ENCODE peak calls at places on chromosomes 12 and 14, in seven cellular contexts. N is uterus, G is NCI-H1092 treated with DMSO at 0.1 percent for 48 hours, Z is MV-4-11, V is AG08396, I is AG09309, B is RWPE1. E is an unnamed sample.

GRCh38 chr14:55123101-55123500 is 6.0 kb upstream of the LGALS3 start:
- DNase-seq in N (peak; percentile 56), G (no peak), Z (no peak), V (peak; percentile 80), I (no peak), B (no peak), E (no peak)

GRCh38 chr12:82187595-82187994 is 170.6 kb downstream of the CCDC59 start:
- DNase-seq in N (no peak), G (no peak), Z (no peak), V (no peak), I (no peak), B (no peak), E (no peak)

GRCh38 chr14:104361921-104362681 is 217.5 kb upstream of the C14orf180 start:
- DNase-seq in N (no peak), G (no peak), Z (no peak), V (no peak), I (no peak), B (no peak), E (no peak)

GRCh38 chr14:70822706-70823185 is 13.4 kb upstream of the MAP3K9 start:
- DNase-seq in N (no peak), G (peak; percentile 20), Z (no peak), V (no peak), I (no peak), B (no peak), E (no peak)

GRCh38 chr12:102174761-102175160 is 22.9 kb downstream of the PMCH start:
- DNase-seq in N (no peak), G (no peak), Z (no peak), V (no peak), I (no peak), B (no peak), E (no peak)

GRCh38 chr14:77299776-77300175 is 20.9 kb downstream of the POMT2 start:
- DNase-seq in N (no peak), G (no peak), Z (no peak), V (no peak), I (no peak), B (no peak), E (no peak)

GRCh38 chr12:87827638-87828264 is 201.4 kb downstream of the C12orf50 start:
- DNase-seq in N (no peak), G (no peak), Z (no peak), V (peak; percentile 5), I (no peak), B (peak; percentile 41), E (peak; percentile 63)

GRCh38 chr12:5442251-5443006 is 10.5 kb downstream of the NTF3 start:
- DNase-seq in N (no peak), G (peak; percentile 67), Z (peak; percentile 26), V (no peak), I (peak; percentile 46), B (peak; percentile 27), E (peak; percentile 34)

GRCh38 chr14:51834218-51834617 is 26.2 kb upstream of the GNG2 start:
- DNase-seq in N (no peak), G (no peak), Z (no peak), V (no peak), I (no peak), B (no peak), E (no peak)

GRCh38 chr12:94670885-94671284 is 20.5 kb upstream of the TMCC3 start:
- DNase-seq in N (no peak), G (no peak), Z (no peak), V (no peak), I (no peak), B (no peak), E (no peak)

GRCh38 chr12:77031745-77032144 is 33.6 kb downstream of the E2F7 start:
- DNase-seq in N (no peak), G (no peak), Z (no peak), V (peak; percentile 35), I (no peak), B (peak; percentile 33), E (no peak)

GRCh38 chr12:113766880-113767878 is 198.9 kb downstream of the RBM19 start:
- DNase-seq in N (no peak), G (no peak), Z (no peak), V (peak; percentile 88), I (peak; percentile 49), B (peak; percentile 66), E (peak; percentile 64)

GRCh38 chr12:99170461-99170860 is 477.1 kb upstream of the GARIN6 start:
- DNase-seq in N (no peak), G (no peak), Z (no peak), V (no peak), I (no peak), B (no peak), E (no peak)

GRCh38 chr12:45518516-45519235 is 210.8 kb upstream of the ARID2 start:
- DNase-seq in N (no peak), G (no peak), Z (peak; percentile 74), V (no peak), I (no peak), B (no peak), E (no peak)

GRCh38 chr12:42426733-42427132 is 100.8 kb downstream of the PPHLN1 start:
- DNase-seq in N (no peak), G (no peak), Z (no peak), V (no peak), I (no peak), B (peak; percentile 78), E (peak; percentile 31)

GRCh38 chr12:28879379-28879778 is 269.7 kb upstream of the FAR2 start:
- DNase-seq in N (no peak), G (no peak), Z (no peak), V (no peak), I (no peak), B (no peak), E (no peak)

GRCh38 chr12:122057769-122058168 is 20.8 kb upstream of the MLXIP start:
- DNase-seq in N (no peak), G (no peak), Z (no peak), V (no peak), I (no peak), B (no peak), E (no peak)

GRCh38 chr14:55976219-55976618 is 142.0 kb upstream of the PELI2 start:
- DNase-seq in N (no peak), G (peak; percentile 74), Z (no peak), V (no peak), I (no peak), B (no peak), E (no peak)

GRCh38 chr14:101010293-101010692 is 106.8 kb upstream of the RTL1 start:
- DNase-seq in N (no peak), G (no peak), Z (no peak), V (peak; percentile 3), I (no peak), B (no peak), E (no peak)

GRCh38 chr14:64971890-64972785 is at the start of gene RAB15:
- DNase-seq in N (no peak), G (peak; percentile 59), Z (no peak), V (peak; percentile 83), I (no peak), B (peak; percentile 38), E (no peak)

GRCh38 chr14:32374155-32374554 is 45.1 kb downstream of the AKAP6 start:
- DNase-seq in N (no peak), G (no peak), Z (no peak), V (no peak), I (no peak), B (no peak), E (no peak)

GRCh38 chr12:12017798-12018197 is 52.9 kb upstream of the BCL2L14 start:
- DNase-seq in N (no peak), G (peak; percentile 37), Z (no peak), V (no peak), I (no peak), B (no peak), E (no peak)

GRCh38 chr12:51884676-51885229 is 3.1 kb upstream of the ANKRD33 start:
- DNase-seq in N (no peak), G (no peak), Z (no peak), V (no peak), I (no peak), B (peak; percentile 32), E (peak; percentile 61)

GRCh38 chr14:77040309-77040994 is 11.9 kb upstream of the IRF2BPL start:
- DNase-seq in N (peak; percentile 100), G (peak; percentile 100), Z (peak; percentile 100), V (peak; percentile 78), I (peak; percentile 93), B (peak; percentile 83), E (peak; percentile 91)

GRCh38 chr12:17511369-17511768 is 578.6 kb downstream of the RERGL start:
- DNase-seq in N (no peak), G (no peak), Z (no peak), V (no peak), I (no peak), B (peak; percentile 0), E (no peak)

GRCh38 chr14:38203929-38204716 is 3.6 kb upstream of the SSTR1 start:
- DNase-seq in N (no peak), G (no peak), Z (no peak), V (no peak), I (no peak), B (no peak), E (no peak)

GRCh38 chr12:104347374-104348075 is 44.0 kb downstream of the EID3 start:
- DNase-seq in N (no peak), G (no peak), Z (no peak), V (no peak), I (no peak), B (no peak), E (no peak)

GRCh38 chr12:4138051-4138450 is 135.5 kb upstream of the CCND2 start:
- DNase-seq in N (no peak), G (no peak), Z (no peak), V (no peak), I (no peak), B (no peak), E (no peak)

GRCh38 chr12:94641283-94641682 is 9.1 kb downstream of the TMCC3 start:
- DNase-seq in N (no peak), G (no peak), Z (no peak), V (no peak), I (no peak), B (no peak), E (no peak)

GRCh38 chr12:105385141-105385540 is 54.6 kb downstream of the C12orf75 start:
- DNase-seq in N (no peak), G (no peak), Z (no peak), V (no peak), I (no peak), B (no peak), E (peak; percentile 22)

GRCh38 chr12:128652136-128652751 is 171.5 kb downstream of the SLC15A4 start:
- DNase-seq in N (no peak), G (no peak), Z (no peak), V (no peak), I (no peak), B (no peak), E (no peak)

GRCh38 chr12:91954326-91954725 is 191.3 kb downstream of the BTG1 start:
- DNase-seq in N (no peak), G (no peak), Z (no peak), V (no peak), I (no peak), B (no peak), E (no peak)

GRCh38 chr12:65948320-65949008 is 124.2 kb downstream of the HMGA2 start:
- DNase-seq in N (peak; percentile 81), G (no peak), Z (no peak), V (peak; percentile 66), I (peak; percentile 87), B (peak; percentile 75), E (peak; percentile 97)

GRCh38 chr14:22220427-22220826 is 368.6 kb downstream of the DAD1 start:
- DNase-seq in N (no peak), G (no peak), Z (no peak), V (no peak), I (no peak), B (peak; percentile 17), E (peak; percentile 5)

GRCh38 chr12:85874064-85874463 is at the start of gene NTS:
- DNase-seq in N (no peak), G (no peak), Z (peak; percentile 51), V (no peak), I (no peak), B (no peak), E (no peak)

GRCh38 chr12:128265566-128265965 is 1.4 kb upstream of the TMEM132C start:
- DNase-seq in N (no peak), G (no peak), Z (no peak), V (no peak), I (no peak), B (no peak), E (no peak)

GRCh38 chr12:70607107-70607506 is 30.1 kb downstream of the PTPRB start:
- DNase-seq in N (no peak), G (no peak), Z (no peak), V (no peak), I (no peak), B (no peak), E (no peak)

GRCh38 chr14:84988391-84988790 is 541.6 kb upstream of the FLRT2 start:
- DNase-seq in N (no peak), G (no peak), Z (no peak), V (no peak), I (no peak), B (no peak), E (no peak)

E was measured in HS-5.